ENCODE peak calls at places on chromosomes 12 and 14, in four cellular contexts. One of them, this sample, is unnamed.

GRCh38 chr14:34615507-34615906 is 14.4 kb downstream of the SNX6 start:
- DNase-seq in GM12878: no peak
- DNase-seq in K562: no peak
- DNase-seq in A549: no peak
- DNase-seq in this sample: no peak

GRCh38 chr12:132356686-132357622 is 27.6 kb upstream of the GALNT9 start:
- DNase-seq in GM12878: no peak
- DNase-seq in K562: peak
- DNase-seq in A549: peak
- DNase-seq in this sample: no peak

GRCh38 chr12:78249578-78249977 is 418.9 kb downstream of the NAV3 start:
- DNase-seq in GM12878: no peak
- DNase-seq in K562: no peak
- DNase-seq in A549: no peak
- DNase-seq in this sample: no peak

GRCh38 chr12:52075409-52075724 is 4.1 kb upstream of the SMIM41 start:
- DNase-seq in GM12878: no peak
- DNase-seq in K562: no peak
- DNase-seq in A549: no peak
- DNase-seq in this sample: no peak

GRCh38 chr12:44446181-44446580 is 429.9 kb downstream of the NELL2 start:
- DNase-seq in GM12878: no peak
- DNase-seq in K562: no peak
- DNase-seq in A549: no peak
- DNase-seq in this sample: no peak

GRCh38 chr14:72788972-72789728 is 104.8 kb downstream of the DPF3 start:
- DNase-seq in GM12878: no peak
- DNase-seq in K562: no peak
- DNase-seq in A549: no peak
- DNase-seq in this sample: no peak

GRCh38 chr12:29226621-29227020 is 77.5 kb downstream of the FAR2 start:
- DNase-seq in GM12878: no peak
- DNase-seq in K562: no peak
- DNase-seq in A549: no peak
- DNase-seq in this sample: no peak

GRCh38 chr14:33393895-33394405 is 455.3 kb downstream of the NPAS3 start:
- DNase-seq in GM12878: no peak
- DNase-seq in K562: no peak
- DNase-seq in A549: no peak
- DNase-seq in this sample: no peak

GRCh38 chr12:3595721-3596120 is 104.7 kb downstream of the PRMT8 start:
- DNase-seq in GM12878: no peak
- DNase-seq in K562: no peak
- DNase-seq in A549: no peak
- DNase-seq in this sample: no peak

GRCh38 chr14:29705801-29706200 is 221.8 kb downstream of the PRKD1 start:
- DNase-seq in GM12878: no peak
- DNase-seq in K562: no peak
- DNase-seq in A549: no peak
- DNase-seq in this sample: no peak

GRCh38 chr12:43847427-43847826 is 11.5 kb downstream of the TMEM117 start:
- DNase-seq in GM12878: no peak
- DNase-seq in K562: no peak
- DNase-seq in A549: no peak
- DNase-seq in this sample: no peak

DNA sequence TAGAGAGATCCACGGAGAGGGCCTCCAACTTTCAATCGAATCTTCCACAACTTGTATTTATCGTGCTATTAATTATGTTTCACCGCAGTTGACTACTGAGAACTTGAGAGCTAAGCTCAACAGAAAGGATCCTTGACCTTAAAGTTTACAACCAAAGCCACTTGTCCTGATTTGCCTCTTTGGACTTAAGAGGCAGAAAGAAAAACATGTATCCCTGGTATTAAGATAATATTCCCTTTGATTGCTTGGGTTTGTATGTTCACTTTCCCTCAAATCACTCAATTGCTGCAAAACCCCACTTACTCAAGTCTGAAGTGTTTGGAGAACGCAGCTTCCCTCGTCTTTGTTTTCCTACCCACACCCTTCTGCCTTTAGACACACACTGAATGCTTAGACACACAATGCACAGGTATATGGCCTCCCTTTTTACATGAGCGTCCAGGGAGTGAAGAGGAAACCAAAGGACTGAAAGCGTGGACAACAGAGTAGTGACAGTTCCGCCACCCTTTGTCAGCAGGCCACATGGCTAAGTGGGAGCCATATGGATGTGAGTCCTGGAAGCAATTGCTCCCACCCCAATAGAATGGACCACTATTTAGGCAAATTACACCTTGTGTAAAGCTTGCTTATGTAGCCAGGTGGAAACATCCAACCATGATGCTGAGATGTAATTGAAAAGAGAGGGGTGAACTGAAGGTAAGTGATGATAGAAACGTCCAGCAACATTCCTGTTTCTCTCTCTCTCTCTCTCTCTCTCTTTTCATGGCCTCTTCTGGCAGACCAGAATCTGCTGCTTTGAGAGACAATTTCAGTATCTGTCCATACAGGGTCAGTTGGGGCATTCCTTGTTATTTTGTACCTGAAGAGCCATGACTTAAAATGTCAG is 1.4 kb upstream of the PKP2 start:
- DNase-seq in GM12878: no peak
- DNase-seq in K562: no peak
- DNase-seq in A549: no peak
- DNase-seq in this sample: no peak
- TF ChIP-seq CHD4 in GM12878: no peak
- TF ChIP-seq CHD4 in K562: no peak
- TF ChIP-seq CHD4 in A549: no peak
- TF ChIP-seq CHD4 in this sample: no peak

GRCh38 chr14:89600029-89600428 is 183.0 kb upstream of the FOXN3 start:
- DNase-seq in GM12878: no peak
- DNase-seq in K562: no peak
- DNase-seq in A549: no peak
- DNase-seq in this sample: no peak

GRCh38 chr14:89603938-89604480 is 187.0 kb upstream of the FOXN3 start:
- DNase-seq in GM12878: no peak
- DNase-seq in K562: no peak
- DNase-seq in A549: no peak
- DNase-seq in this sample: no peak

GRCh38 chr14:89592961-89593360 is 175.9 kb upstream of the FOXN3 start:
- DNase-seq in GM12878: no peak
- DNase-seq in K562: no peak
- DNase-seq in A549: no peak
- DNase-seq in this sample: no peak

GRCh38 chr14:89600950-89601826 is 184.2 kb upstream of the FOXN3 start:
- DNase-seq in GM12878: no peak
- DNase-seq in K562: no peak
- DNase-seq in A549: no peak
- DNase-seq in this sample: no peak

GRCh38 chr14:89598548-89599186 is 181.6 kb upstream of the FOXN3 start:
- DNase-seq in GM12878: no peak
- DNase-seq in K562: no peak
- DNase-seq in A549: no peak
- DNase-seq in this sample: peak
- TF ChIP-seq CHD4 in GM12878: no peak
- TF ChIP-seq CHD4 in K562: no peak
- TF ChIP-seq CHD4 in A549: no peak
- TF ChIP-seq CHD4 in this sample: no peak

DNA sequence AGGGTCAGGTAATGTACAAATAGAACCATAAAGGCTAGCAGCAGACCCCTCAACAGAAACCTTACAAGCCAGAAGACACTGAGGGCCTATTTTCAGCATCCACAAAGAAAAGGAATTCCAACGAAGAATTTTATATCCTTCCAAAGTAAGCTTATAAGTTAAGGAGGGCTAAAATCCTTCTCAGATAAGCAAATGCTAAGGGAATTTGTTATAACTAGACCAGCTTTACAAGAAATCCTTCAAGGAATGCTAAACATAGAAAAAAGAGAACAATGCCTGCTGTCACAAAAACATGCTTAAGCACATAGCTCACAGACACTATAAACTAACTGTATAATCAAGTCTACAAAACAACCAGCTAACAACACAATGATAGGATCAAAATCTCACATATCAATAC is 130.7 kb upstream of the RPL10L start:
- DNase-seq in GM12878: no peak
- DNase-seq in K562: no peak
- DNase-seq in A549: no peak
- DNase-seq in this sample: no peak
- TF ChIP-seq CHD4 in GM12878: no peak
- TF ChIP-seq CHD4 in K562: no peak
- TF ChIP-seq CHD4 in A549: no peak
- TF ChIP-seq CHD4 in this sample: no peak

GRCh38 chr12:94815958-94816357 is 165.6 kb upstream of the TMCC3 start:
- DNase-seq in GM12878: no peak
- DNase-seq in K562: no peak
- DNase-seq in A549: no peak
- DNase-seq in this sample: no peak

GRCh38 chr12:94811611-94812010 is 161.3 kb upstream of the TMCC3 start:
- DNase-seq in GM12878: no peak
- DNase-seq in K562: no peak
- DNase-seq in A549: no peak
- DNase-seq in this sample: no peak

GRCh38 chr12:94812345-94812744 is 162.0 kb upstream of the TMCC3 start:
- DNase-seq in GM12878: peak
- DNase-seq in K562: no peak
- DNase-seq in A549: no peak
- DNase-seq in this sample: no peak

GRCh38 chr12:94815450-94815849 is 165.1 kb upstream of the TMCC3 start:
- DNase-seq in GM12878: no peak
- DNase-seq in K562: no peak
- DNase-seq in A549: no peak
- DNase-seq in this sample: no peak

DNA sequence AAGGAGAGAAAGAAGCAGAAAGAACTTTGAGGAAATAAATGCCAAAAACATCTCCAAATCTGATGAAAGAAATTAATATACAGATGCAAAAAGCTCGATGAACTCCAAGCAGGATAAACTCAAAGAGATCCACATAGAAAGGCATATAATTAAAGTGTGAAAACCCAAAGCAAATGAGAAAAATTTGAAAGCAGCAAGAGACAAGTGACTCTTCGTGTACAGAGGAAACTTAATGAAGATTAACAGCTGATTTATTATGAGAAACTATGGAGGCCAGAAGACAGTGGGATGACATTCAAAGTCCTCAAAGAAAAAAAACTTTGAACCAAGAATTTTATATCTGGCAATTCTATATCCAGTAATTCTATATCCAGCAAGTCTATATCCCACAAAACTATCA is 163.0 kb upstream of the TMCC3 start:
- DNase-seq in GM12878: no peak
- DNase-seq in K562: no peak
- DNase-seq in A549: no peak
- DNase-seq in this sample: no peak
- TF ChIP-seq CHD4 in GM12878: no peak
- TF ChIP-seq CHD4 in K562: no peak
- TF ChIP-seq CHD4 in A549: no peak
- TF ChIP-seq CHD4 in this sample: no peak

GRCh38 chr12:56361487-56362129 is 1.0 kb downstream of the APOF start:
- DNase-seq in GM12878: no peak
- DNase-seq in K562: no peak
- DNase-seq in A549: no peak
- DNase-seq in this sample: no peak

GRCh38 chr12:56362130-56363059 is at the start of gene APOF:
- DNase-seq in GM12878: no peak
- DNase-seq in K562: no peak
- DNase-seq in A549: no peak
- DNase-seq in this sample: peak

GRCh38 chr12:56358836-56359532 is 923 bp downstream of the STAT2 start:
- DNase-seq in GM12878: no peak
- DNase-seq in K562: no peak
- DNase-seq in A549: no peak
- DNase-seq in this sample: no peak

GRCh38 chr12:56359851-56360767 is at the start of gene STAT2:
- DNase-seq in GM12878: peak
- DNase-seq in K562: peak
- DNase-seq in A549: peak
- DNase-seq in this sample: peak
- TF ChIP-seq CHD4 in GM12878: no peak
- TF ChIP-seq CHD4 in K562: no peak
- TF ChIP-seq CHD4 in A549: no peak
- TF ChIP-seq CHD4 in this sample: no peak

This sample was measured in HepG2.